ENCODE peak calls at places on chromosomes 4 and X, in seven cellular contexts. S, B, W, M, H, V and D are unnamed samples.

GRCh38 chrX:40772290-40772689 is 36.9 kb upstream of the MED14 start:
- DNase-seq in H (no peak), W (no peak), S (no peak), M (no peak), V (no peak), B (no peak), D (no peak)

GRCh38 chrX:9205599-9206223 is 171.8 kb upstream of the FAM9B start:
- DNase-seq in W (no peak), M (no peak), V (no peak), H (no peak), S (no peak), B (no peak), D (no peak)

GRCh38 chr4:158253350-158253980 is 43.2 kb downstream of the TMEM144 start:
- DNase-seq in B (no peak), S (peak; percentile 38), W (no peak), M (peak; percentile 48), H (no peak), V (peak; percentile 53), D (peak; percentile 5)

GRCh38 chrX:139931646-139932076 is 1.2 kb downstream of the ATP11C start:
- DNase-seq in M (peak; percentile 41), B (no peak), V (no peak), H (no peak), S (peak; percentile 14), W (no peak), D (peak; percentile 13)

GRCh38 chr4:80266902-80267380 is 477 bp downstream of the FGF5 start:
- DNase-seq in M (peak; percentile 59), H (no peak), V (no peak), S (peak; percentile 55), W (no peak), B (no peak), D (no peak)

GRCh38 chr4:159884989-159885388 is 782.1 kb downstream of the RAPGEF2 start:
- DNase-seq in H (no peak), M (no peak), W (no peak), B (no peak), V (no peak), S (no peak), D (no peak)

GRCh38 chr4:36285784-36286480 is 4.5 kb downstream of the DTHD1 start:
- DNase-seq in W (no peak), V (no peak), B (peak; percentile 93), S (no peak), H (peak; percentile 15), M (no peak), D (peak; percentile 27)

GRCh38 chrX:122517781-122518180 is 666.3 kb upstream of the GRIA3 start:
- DNase-seq in W (no peak), S (no peak), B (no peak), H (no peak), V (no peak), M (no peak), D (no peak)

GRCh38 chr4:142845293-142846070 is 619 bp downstream of the INPP4B start:
- DNase-seq in W (peak; percentile 67), S (no peak), M (peak; percentile 44), B (no peak), H (no peak), V (no peak), D (no peak)

GRCh38 chrX:7108995-7109634 is 38.4 kb upstream of the STS start:
- DNase-seq in M (no peak), H (no peak), W (no peak), S (no peak), V (no peak), B (no peak), D (no peak)

GRCh38 chrX:129540725-129541184 is 696 bp downstream of the OCRL start:
- DNase-seq in W (peak; percentile 44), S (peak; percentile 33), V (peak; percentile 12), H (no peak), B (no peak), M (no peak), D (peak; percentile 15)

GRCh38 chr4:137961051-137961438 is 281.1 kb downstream of the SLC7A11 start:
- DNase-seq in V (no peak), M (peak; percentile 10), H (no peak), S (no peak), B (no peak), W (no peak), D (no peak)

GRCh38 chr4:173707658-173708415 is 177.8 kb upstream of the HAND2 start:
- DNase-seq in S (no peak), W (no peak), B (no peak), M (no peak), V (no peak), H (no peak), D (no peak)

DNA sequence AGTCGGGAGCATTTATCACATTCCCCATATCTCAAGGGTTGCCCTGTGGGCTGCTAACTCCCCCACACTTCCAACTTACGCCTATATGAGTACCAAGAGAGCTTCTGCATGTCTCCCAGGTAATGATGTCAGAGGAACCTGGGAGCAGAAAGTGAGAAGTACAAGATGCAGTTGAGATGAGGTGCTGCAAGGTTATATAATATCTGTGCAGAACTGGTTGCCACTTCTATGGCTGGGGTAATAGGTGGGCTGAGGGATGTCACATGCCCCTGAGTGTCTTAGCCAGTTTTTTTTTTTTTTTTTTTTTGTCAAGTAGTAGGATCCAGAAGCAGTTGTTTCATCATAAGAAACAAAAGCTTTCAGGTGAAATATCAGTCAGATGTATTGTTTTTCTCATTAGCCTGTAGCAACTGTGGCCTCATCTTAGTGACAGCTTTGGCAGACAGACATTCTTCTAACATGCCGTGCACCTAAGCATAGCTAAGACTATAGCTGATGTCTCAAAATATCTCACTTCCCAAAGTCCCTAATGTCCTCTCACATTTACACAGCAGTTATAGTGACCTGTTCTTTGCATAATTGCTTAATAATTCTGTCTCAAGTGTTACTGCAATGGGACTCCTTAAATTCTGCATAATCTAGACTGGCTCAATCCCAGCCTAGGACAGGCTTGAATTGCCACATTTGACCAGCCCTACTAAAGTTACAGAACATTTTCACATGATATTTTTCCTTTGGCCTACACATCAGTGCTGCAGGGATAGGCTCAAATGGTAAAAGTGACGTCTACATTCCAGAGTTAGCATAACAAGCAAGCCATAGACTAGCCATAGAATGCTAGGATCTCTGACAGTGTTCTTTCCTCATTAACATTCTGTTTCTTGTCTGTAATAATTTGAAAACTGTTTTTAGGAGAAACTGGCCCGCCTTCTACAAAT is 17.9 kb upstream of the MAOB start:
- DNase-seq in V (no peak), H (no peak), B (no peak), M (no peak), W (no peak), S (no peak), D (no peak)
- TF ChIP-seq TAF1 in V (no peak), H (no peak), B (no peak), M (no peak), W (no peak), S (no peak), D (no peak)

DNA sequence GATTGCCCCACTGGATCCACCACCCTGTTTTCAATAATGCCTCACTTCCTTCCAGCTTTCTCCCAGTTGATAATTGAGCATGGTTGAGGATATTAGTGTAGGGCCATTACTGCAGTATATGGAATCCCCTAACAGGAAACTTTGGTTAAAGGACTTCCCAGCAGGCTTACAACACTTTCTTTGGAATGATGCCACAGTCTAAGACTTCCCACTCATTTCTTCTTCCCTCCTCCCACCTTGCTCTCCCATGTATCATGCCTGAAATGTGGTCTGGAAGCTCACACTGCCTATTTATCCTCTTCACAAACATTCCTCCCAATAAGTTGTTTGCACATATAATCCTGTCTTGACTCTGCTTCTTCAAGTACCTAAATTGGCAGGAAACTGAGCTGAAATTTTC is 863.3 kb downstream of the CENPC start:
- DNase-seq in M (no peak), S (no peak), B (no peak), W (no peak), V (no peak), H (no peak), D (no peak)
- TF ChIP-seq TAF1 in M (no peak), S (no peak), B (no peak), W (no peak), V (no peak), H (no peak), D (no peak)

GRCh38 chrX:1386338-1387127 is 5.4 kb downstream of the SLC25A6 start:
- DNase-seq in S (no peak), W (peak; percentile 42), B (no peak), V (no peak), M (peak; percentile 29), H (no peak), D (no peak)
- TF ChIP-seq TAF1 in S (no peak), W (no peak), B (no peak), V (no peak), M (no peak), H (no peak), D (no peak)

DNA sequence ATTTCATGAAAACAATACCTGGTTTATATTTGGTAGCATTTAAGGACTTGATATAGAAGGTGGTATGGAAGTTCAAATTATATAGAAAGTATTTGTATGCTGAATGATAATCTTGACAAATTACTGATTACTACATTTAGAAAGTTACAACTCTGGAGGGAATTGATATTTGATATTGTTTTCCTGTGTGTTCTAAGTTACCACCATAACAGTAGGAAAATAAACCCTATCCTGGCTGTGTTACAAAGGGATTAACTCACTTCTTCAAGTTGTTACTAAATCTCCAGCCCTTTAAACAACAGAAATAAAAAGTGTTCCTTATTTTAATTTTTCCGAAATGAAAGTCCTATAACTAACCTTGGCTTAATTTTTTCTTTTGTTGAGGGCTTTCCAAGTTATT is 36.6 kb downstream of the FHL1 start:
- DNase-seq in S (no peak), V (no peak), W (no peak), B (no peak), M (no peak), H (no peak), D (no peak)
- TF ChIP-seq TAF1 in S (no peak), V (no peak), W (no peak), B (no peak), M (no peak), H (no peak), D (no peak)

GRCh38 chr4:152929888-152930287 is 6.2 kb upstream of the FHDC1 start:
- DNase-seq in W (no peak), S (no peak), B (no peak), H (no peak), V (no peak), M (no peak), D (no peak)
- TF ChIP-seq TAF1 in W (no peak), S (no peak), B (no peak), H (no peak), V (no peak), M (no peak), D (no peak)

DNA sequence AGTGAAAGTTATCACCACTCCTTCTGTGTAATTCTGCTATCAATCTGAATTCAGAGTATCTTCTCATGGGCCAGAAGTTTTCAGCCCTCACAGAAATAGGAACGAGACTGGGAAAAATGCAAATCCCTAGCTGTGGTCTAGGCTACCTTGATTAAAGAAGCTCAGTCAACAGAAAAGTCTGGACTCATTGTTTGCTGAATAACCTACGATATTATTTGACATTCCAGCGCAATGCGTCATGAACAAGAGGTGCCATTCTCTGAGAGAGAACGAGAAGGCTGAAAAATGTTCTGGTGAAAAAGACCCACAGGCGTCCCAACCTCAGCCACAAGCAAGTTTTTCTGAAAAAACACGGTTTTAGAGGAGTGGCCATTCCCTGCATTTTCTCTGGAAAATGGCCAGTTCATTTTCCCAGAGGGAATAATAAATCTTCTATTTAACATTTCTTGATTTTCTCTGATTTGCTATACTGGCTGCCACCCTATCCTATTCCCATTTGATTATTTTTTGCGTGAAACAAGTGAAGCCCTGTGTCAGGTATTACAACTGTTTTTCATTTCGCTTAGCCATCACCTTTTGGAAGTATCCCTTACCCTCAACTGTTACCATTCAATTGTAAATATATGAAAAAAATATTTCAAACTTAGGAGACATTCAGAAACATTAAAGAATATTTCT is 1117.6 kb upstream of the PRKX start:
- DNase-seq in M (no peak), B (no peak), W (no peak), S (no peak), V (peak; percentile 86), H (no peak), D (no peak)
- TF ChIP-seq TAF1 in M (no peak), B (no peak), W (no peak), S (no peak), V (no peak), H (no peak), D (no peak)